ENCODE peak calls at places on chromosomes 3 and 15, in four cellular contexts. X, C, J and I are unnamed samples. For H3K9me3, the result is how much of the 10 kb centered on the place peaks cover.

GRCh38 chr15:34128898-34129297 is 27.0 kb downstream of the PGBD4 start:
- DNase-seq in X (no peak), C (no peak), J (no peak), I (no peak)

GRCh38 chr3:12232785-12233317 is 56.0 kb upstream of the PPARG start:
- DNase-seq in J (no peak), X (no peak), C (no peak), I (no peak)

GRCh38 chr15:91853501-91853967 is at the start of gene SLCO3A1:
- DNase-seq in C (no peak), X (peak), J (peak), I (peak)

GRCh38 chr3:116930786-116931185 is 221.2 kb downstream of the TUSC7 start:
- DNase-seq in X (no peak), J (peak), C (no peak), I (no peak)

GRCh38 chr3:127655641-127656040 is 17.1 kb upstream of the ABTB1 start:
- DNase-seq in J (peak), C (no peak), X (no peak), I (no peak)

GRCh38 chr15:70324001-70324974 is 226.6 kb upstream of the TLE3 start:
- DNase-seq in X (no peak), C (no peak), J (peak), I (no peak)

GRCh38 chr3:53263907-53264306 is 8.1 kb upstream of the TKT start:
- DNase-seq in C (no peak), X (no peak), J (no peak), I (no peak)

GRCh38 chr3:48430359-48431101 is 644 bp upstream of the PLXNB1 start:
- DNase-seq in C (no peak), J (no peak), X (no peak), I (no peak)

GRCh38 chr3:116005404-116005803 is 382.1 kb downstream of the GAP43 start:
- DNase-seq in X (no peak), J (peak), C (no peak), I (no peak)

GRCh38 chr15:72077950-72078349 is 40.0 kb downstream of the MYO9A start:
- DNase-seq in J (peak), C (no peak), X (no peak), I (no peak)

GRCh38 chr3:144162042-144162441 is 190.4 kb downstream of the DIPK2A start:
- DNase-seq in J (peak), X (peak), C (no peak), I (no peak)

GRCh38 chr3:24545917-24546316 is 51.3 kb upstream of the THRB start:
- DNase-seq in X (no peak), C (no peak), J (no peak), I (no peak)

GRCh38 chr15:52808441-52808840 is 18.3 kb upstream of the ONECUT1 start:
- DNase-seq in X (no peak), J (no peak), C (no peak), I (no peak)

GRCh38 chr15:67147410-67147949 is 82.1 kb downstream of the SMAD3 start:
- DNase-seq in C (no peak), J (no peak), X (no peak), I (no peak)

GRCh38 chr3:140323561-140323960 is 354.3 kb upstream of the TRIM42 start:
- DNase-seq in X (no peak), C (no peak), J (no peak), I (no peak)

GRCh38 chr3:181715601-181716340 is 4.0 kb downstream of the SOX2 start:
- DNase-seq in X (no peak), C (no peak), J (no peak), I (no peak)

GRCh38 chr3:132804498-132804897 is 82.3 kb upstream of the NPHP3 start:
- DNase-seq in J (no peak), C (no peak), X (no peak), I (no peak)

GRCh38 chr3:183579967-183580720 is 24.6 kb upstream of the KLHL6 start:
- DNase-seq in C (no peak), J (no peak), X (no peak), I (no peak)
- H3K9me3 ChIP-seq in C (under half), J (under half), X (under half), I (under half)

GRCh38 chr15:93221754-93222153 is 132.7 kb upstream of the RGMA start:
- DNase-seq in X (no peak), C (no peak), J (no peak), I (no peak)
- TF ChIP-seq CTCF in X (no peak), C (no peak), J (no peak), I (no peak)

GRCh38 chr15:76101655-76102054 is 41.9 kb downstream of the TMEM266 start:
- DNase-seq in X (no peak), J (no peak), C (no peak), I (no peak)
- TF ChIP-seq POLR2A in X (no peak), J (no peak), C (no peak), I (no peak)

DNA sequence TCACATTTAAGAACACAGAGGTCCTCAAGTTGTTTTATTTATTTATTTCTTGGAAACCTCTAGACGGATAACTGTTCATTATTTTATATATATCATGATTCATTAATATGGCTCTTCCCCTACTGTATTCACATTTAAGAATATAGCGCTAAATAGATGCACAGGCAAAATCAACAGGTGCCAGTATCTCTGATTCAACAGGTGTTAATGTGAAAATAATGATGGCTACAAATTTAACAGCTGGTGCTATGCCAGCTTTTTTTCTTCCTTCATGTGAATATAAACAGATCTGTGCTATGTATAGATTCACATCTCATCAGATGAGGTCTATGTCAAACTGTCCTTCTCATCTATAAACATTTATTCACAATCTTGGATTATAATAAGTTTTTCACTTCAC is 218.5 kb upstream of the NR2F2 start:
- DNase-seq in J (no peak), X (no peak), C (no peak), I (no peak)
- H3K9me3 ChIP-seq in J (under half), X (under half), C (under half), I (under half)

DNA sequence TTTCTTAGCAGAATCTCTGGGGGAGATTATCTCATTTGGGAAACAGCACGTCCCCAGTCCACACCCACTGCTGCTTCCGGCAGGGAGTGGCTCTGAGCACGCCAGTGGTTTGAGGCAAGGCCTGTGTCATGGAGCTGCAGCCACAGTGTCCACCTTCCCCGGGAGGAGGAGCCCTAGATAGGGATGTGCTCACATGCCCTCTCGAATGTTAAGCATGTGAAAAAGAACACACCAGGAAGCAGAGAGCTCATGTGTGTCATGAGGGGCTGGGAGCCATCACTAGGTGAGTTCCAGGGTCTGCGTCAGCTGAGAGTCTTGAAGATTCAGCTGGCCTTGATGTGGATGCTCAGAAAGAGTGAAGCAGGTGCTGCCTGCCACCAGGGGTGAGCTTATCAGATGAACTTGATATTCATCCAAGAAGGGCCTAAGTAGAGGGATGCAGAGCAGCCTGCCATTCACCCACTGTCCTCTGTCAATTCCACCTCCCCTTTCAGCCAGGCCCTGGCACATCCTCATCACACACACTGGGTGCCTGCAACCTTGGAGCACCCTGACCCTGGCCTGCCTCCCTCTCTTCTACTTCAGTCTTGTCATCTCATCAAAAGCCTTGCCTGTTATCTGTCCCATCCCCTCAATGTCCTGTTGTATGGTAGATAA is 16.3 kb downstream of the ITGA11 start:
- DNase-seq in J (no peak), X (no peak), C (no peak), I (no peak)
- TF ChIP-seq CTCF in J (no peak), X (no peak), C (no peak), I (no peak)

GRCh38 chr3:185502987-185503386 is 4.2 kb upstream of the TMEM41A start:
- DNase-seq in C (no peak), X (no peak), J (no peak), I (no peak)

GRCh38 chr3:185503467-185503975 is 4.7 kb upstream of the TMEM41A start:
- DNase-seq in J (no peak), X (no peak), C (no peak), I (peak)

GRCh38 chr3:185504636-185505035 is 5.8 kb upstream of the TMEM41A start:
- DNase-seq in J (no peak), C (no peak), X (no peak), I (peak)

DNA sequence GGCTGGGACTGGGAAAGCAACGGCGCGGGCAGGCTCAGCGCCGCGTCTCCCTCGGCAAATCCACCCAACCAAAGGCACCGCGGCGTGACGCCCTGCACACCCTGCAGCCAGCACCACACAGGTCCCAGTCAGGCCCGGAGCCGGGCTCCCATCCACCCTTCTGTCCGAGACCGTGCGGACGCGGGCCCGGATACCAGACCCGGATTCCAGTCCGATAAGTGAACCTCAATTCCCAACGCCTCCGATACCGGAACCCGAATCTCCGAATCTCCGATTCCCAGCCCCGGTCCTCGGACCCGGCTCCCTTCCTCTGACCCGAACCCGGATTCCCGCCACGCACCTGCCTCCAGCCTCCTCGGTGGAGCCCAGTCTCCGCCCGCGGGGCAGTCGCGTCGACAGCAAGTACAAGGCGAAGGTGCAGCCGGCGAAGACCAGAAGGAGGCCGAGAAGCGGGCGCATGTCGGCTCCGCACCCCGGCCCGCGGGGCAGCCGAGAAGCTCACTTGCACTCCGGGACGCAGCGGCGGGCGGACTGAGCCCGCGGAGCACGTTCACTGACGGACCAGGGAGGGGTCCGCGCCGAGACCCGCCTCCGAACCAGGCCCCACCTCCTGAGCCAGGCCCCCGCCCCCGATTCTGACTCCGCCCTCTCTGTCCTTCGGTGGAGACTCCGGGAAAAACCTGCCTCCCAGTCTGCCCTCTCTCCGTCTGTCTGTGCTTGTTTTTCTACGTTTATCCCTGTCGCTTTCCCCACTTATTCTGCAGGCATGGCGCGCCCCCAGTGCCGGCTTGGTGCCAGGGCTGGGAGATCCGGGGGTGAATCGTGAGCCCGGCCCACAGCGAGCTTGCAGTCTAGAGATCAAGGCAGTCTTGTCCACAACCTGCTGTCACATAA is at the start of gene TMEM41A:
- DNase-seq in C (peak), X (peak), J (peak), I (peak)
- TF ChIP-seq POLR2A in C (peak), X (peak), J (peak), I (no peak)

GRCh38 chr15:20346082-20346805 is 195.4 kb downstream of the GOLGA6L6 start:
- DNase-seq in J (no peak), C (peak), X (no peak), I (peak)
- H3K9me3 ChIP-seq in J (half or more), C (under half), X (half or more), I (under half)

GRCh38 chr3:188929138-188929537 is 242.6 kb upstream of the TPRG1 start:
- DNase-seq in J (no peak), C (no peak), X (no peak), I (no peak)
- TF ChIP-seq CTCF in J (no peak), C (no peak), X (peak), I (peak)

DNA sequence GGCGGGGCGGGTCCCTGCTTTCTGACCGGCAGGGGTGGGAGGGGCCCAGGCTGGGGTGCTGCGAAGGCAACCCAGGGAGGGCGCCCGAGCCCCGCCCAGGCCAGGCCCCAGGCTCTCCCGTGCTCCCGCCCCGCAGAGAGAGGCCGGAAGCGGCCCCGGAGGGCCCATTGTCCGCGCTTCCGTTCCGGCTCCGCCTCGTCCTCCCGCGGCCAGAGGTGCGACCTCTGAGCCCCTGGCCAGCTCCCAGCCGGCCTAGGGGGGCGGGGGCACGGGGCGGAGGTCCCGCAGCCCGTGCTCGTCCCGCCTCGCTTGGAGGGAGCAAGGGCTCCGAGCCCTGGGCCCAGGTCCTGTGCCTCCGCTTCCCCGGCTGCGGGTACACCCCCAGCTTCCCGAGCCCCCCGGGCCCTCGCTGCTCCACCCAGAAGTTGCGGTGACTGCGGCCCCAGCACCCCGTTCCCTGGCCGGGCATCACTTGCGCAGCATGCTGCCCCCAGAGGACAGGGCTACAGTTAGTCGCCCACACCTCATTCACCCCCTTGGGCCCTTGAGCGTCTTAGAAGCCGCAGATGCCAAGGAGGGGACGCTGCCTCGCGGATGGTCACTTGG is 20.4 kb upstream of the PLXND1 start:
- DNase-seq in J (peak), X (peak), C (peak), I (peak)
- TF ChIP-seq POLR2A in J (no peak), X (peak), C (no peak), I (peak)